ENCODE peak calls at places on chromosomes 4 and X, in ten cellular contexts. G, P, F, E, W, I, D, A, Y and L are unnamed samples.
A peak's percentile ranks its signal among the peaks of the same experiment; 100 is the strongest.

GRCh38 chrX:133215747-133216146 is 2.4 kb downstream of the TFDP3 start:
- DNase-seq in G (peak; percentile 28), P (no peak), F (no peak), E (no peak), W (no peak), I (no peak), D (peak; percentile 4), A (peak; percentile 30), Y (no peak), L (peak; percentile 10)

GRCh38 chr4:90495936-90496335 is 368.7 kb downstream of the CCSER1 start:
- DNase-seq in G (peak; percentile 11), P (no peak), F (no peak), E (no peak), W (no peak), I (no peak), D (no peak), A (no peak), Y (no peak), L (peak; percentile 21)

GRCh38 chr4:151555151-151555945 is 146.4 kb downstream of the FHIP1A start:
- DNase-seq in G (no peak), P (no peak), F (no peak), E (no peak), W (no peak), I (no peak), D (no peak), A (no peak), Y (no peak), L (no peak)

GRCh38 chrX:133868687-133869086 is 116.7 kb downstream of the GPC3 start:
- DNase-seq in G (no peak), P (no peak), F (no peak), E (peak; percentile 0), W (no peak), I (no peak), D (peak; percentile 33), A (no peak), Y (no peak), L (no peak)

GRCh38 chr4:138841341-138841740 is 174.2 kb upstream of the NOCT start:
- DNase-seq in G (no peak), P (no peak), F (no peak), E (no peak), W (no peak), I (no peak), D (no peak), A (no peak), Y (no peak), L (no peak)

GRCh38 chrX:136215559-136215958 is 35.6 kb downstream of the MAP7D3 start:
- DNase-seq in G (no peak), P (no peak), F (no peak), E (no peak), W (no peak), I (no peak), D (no peak), A (no peak), Y (no peak), L (no peak)

GRCh38 chrX:153870288-153870690 is 15.7 kb downstream of the L1CAM start:
- DNase-seq in G (no peak), P (no peak), F (no peak), E (no peak), W (no peak), I (no peak), D (no peak), A (no peak), Y (peak; percentile 41), L (no peak)

GRCh38 chrX:1546601-1547275 is 9.8 kb upstream of the P2RY8 start:
- DNase-seq in G (no peak), P (no peak), F (no peak), E (no peak), W (no peak), I (no peak), D (peak; percentile 2), A (no peak), Y (no peak), L (no peak)

GRCh38 chr4:154928640-154929257 is 147.7 kb downstream of the RBM46 start:
- DNase-seq in G (peak; percentile 45), P (peak; percentile 4), F (no peak), E (no peak), W (no peak), I (no peak), D (no peak), A (peak; percentile 53), Y (no peak), L (peak; percentile 47)

GRCh38 chr4:132767901-132768300 is 381.2 kb upstream of the PCDH10 start:
- DNase-seq in G (no peak), P (no peak), F (no peak), E (no peak), W (no peak), I (no peak), D (no peak), A (no peak), Y (no peak), L (no peak)

GRCh38 chr4:826508-827208 is 729 bp upstream of the CPLX1 start:
- DNase-seq in G (no peak), P (no peak), F (no peak), E (no peak), W (peak; percentile 9), I (peak; percentile 61), D (no peak), A (no peak), Y (peak; percentile 81), L (no peak)

GRCh38 chrX:133638285-133638684 is 223.0 kb upstream of the GPC4 start:
- DNase-seq in G (no peak), P (no peak), F (no peak), E (no peak), W (no peak), I (no peak), D (no peak), A (no peak), Y (peak; percentile 44), L (no peak)

GRCh38 chrX:1190596-1191145 is 21.8 kb downstream of the CRLF2 start:
- DNase-seq in G (no peak), P (no peak), F (no peak), E (no peak), W (no peak), I (peak; percentile 33), D (no peak), A (no peak), Y (peak; percentile 13), L (no peak)

DNA sequence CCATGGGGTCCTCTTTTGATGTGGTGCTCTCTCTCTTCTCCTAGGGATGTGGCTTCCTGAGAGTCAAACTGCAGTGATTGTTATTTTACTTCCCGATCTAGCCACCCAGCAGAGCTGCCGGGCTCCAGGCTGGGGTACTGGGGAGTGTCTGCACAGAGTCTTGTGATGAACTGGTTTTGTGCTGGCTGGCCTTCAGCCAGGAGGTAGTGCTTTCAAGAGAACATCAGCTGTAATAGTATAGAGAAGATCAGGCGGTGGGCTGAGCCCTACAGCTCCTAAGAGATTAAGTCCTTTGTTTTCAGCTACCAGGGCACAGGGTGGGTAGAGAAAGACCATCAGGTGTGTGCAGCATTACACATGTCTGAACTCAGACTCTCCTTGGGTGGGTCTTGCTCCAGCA is 59.0 kb upstream of the AGTR2 start:
- DNase-seq in G (no peak), P (no peak), F (no peak), E (no peak), W (no peak), I (no peak), D (no peak), A (no peak), Y (no peak), L (no peak)
- H3K4me3 ChIP-seq in G (no peak overlapping the region), P (no peak overlapping the region), F (no peak overlapping the region), E (no peak overlapping the region), W (no peak overlapping the region), I (no peak overlapping the region), D (no peak overlapping the region), A (no peak overlapping the region), Y (no peak overlapping the region), L (no peak overlapping the region)

GRCh38 chr4:184833046-184833838 is 7.5 kb upstream of the ACSL1 start:
- DNase-seq in G (no peak), P (no peak), F (no peak), E (no peak), W (no peak), I (no peak), D (no peak), A (no peak), Y (no peak), L (no peak)
- TF ChIP-seq CTCF in G (no peak), P (no peak), F (no peak), E (no peak), W (no peak), I (no peak), D (no peak), A (no peak), Y (no peak), L (no peak)

GRCh38 chr4:122728781-122729330 is 3.6 kb upstream of the BBS12 start:
- DNase-seq in G (no peak), P (no peak), F (no peak), E (no peak), W (no peak), I (no peak), D (no peak), A (no peak), Y (peak; percentile 79), L (no peak)

GRCh38 chr4:122733805-122734155 is 1.3 kb downstream of the BBS12 start:
- DNase-seq in G (no peak), P (no peak), F (no peak), E (no peak), W (no peak), I (no peak), D (no peak), A (no peak), Y (peak; percentile 29), L (no peak)

GRCh38 chr4:122732329-122733026 is at the start of gene BBS12:
- DNase-seq in G (peak; percentile 98), P (peak; percentile 97), F (peak; percentile 99), E (peak; percentile 99), W (peak; percentile 98), I (peak; percentile 98), D (peak; percentile 99), A (peak; percentile 100), Y (peak; percentile 96), L (peak; percentile 96)

GRCh38 chr4:122731676-122732075 is 828 bp upstream of the BBS12 start:
- DNase-seq in G (no peak), P (no peak), F (no peak), E (no peak), W (no peak), I (no peak), D (no peak), A (no peak), Y (no peak), L (no peak)
- H3K4me3 ChIP-seq in G (peak overlapping the region; percentile 23), P (no peak overlapping the region), F (peak overlapping the region; percentile 34), E (no peak overlapping the region), W (peak overlapping the region; percentile 89), I (peak overlapping the region; percentile 59), D (no peak overlapping the region), A (peak overlapping the region; percentile 76), Y (peak overlapping the region; percentile 91), L (peak overlapping the region; percentile 38)

DNA sequence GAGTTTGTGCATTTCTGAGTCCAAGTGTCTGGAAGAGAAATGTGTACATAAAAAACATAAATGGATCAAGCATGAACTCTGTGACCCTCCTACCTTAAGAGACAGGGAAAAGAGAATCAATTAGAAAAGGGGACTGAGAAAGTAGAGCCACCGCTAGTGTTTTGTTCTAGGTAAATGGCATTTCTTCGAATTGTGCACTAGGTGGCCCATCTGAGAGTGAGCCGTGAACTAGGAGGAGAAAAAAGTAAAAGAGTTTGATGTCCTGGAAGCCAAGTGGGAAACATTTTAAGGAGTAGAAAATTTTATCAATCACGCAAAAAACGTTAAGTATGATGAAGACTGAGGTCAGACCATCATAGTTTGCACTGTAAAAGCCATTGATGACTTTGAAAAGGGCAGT is 55.1 kb downstream of the NAF1 start:
- DNase-seq in G (peak; percentile 4), P (no peak), F (no peak), E (no peak), W (no peak), I (no peak), D (no peak), A (no peak), Y (no peak), L (no peak)
- TF ChIP-seq CTCF in G (no peak), P (no peak), F (no peak), E (no peak), W (no peak), I (no peak), D (peak; percentile 21), A (peak; percentile 31), Y (peak; percentile 47), L (no peak)